ENCODE peak calls at places on chromosomes 6 and 20, in eight cellular contexts. One of them, this sample, is unnamed.
A peak's percentile ranks its signal among the peaks of the same experiment; 100 is the strongest.

GRCh38 chr6:24355422-24355821 is 2.4 kb downstream of the DCDC2 start:
- DNase-seq in germinal center: no peak
- DNase-seq in T-helper 1 cell: no peak
- DNase-seq in body of pancreas: no peak
- DNase-seq in HTR-8/SVneo: no peak
- DNase-seq in amniotic stem cell: no peak
- DNase-seq in Panc1: no peak
- DNase-seq in heart left ventricle: no peak
- DNase-seq in this sample: no peak

GRCh38 chr6:150152891-150153876 is 10.3 kb downstream of the PPP1R14C start:
- DNase-seq in germinal center: no peak
- DNase-seq in T-helper 1 cell: no peak
- DNase-seq in body of pancreas: no peak
- DNase-seq in HTR-8/SVneo: no peak
- DNase-seq in amniotic stem cell: no peak
- DNase-seq in Panc1: no peak
- DNase-seq in heart left ventricle: no peak
- DNase-seq in this sample: no peak

GRCh38 chr6:108564178-108564577 is 3.5 kb downstream of the FOXO3 start:
- DNase-seq in germinal center: no peak
- DNase-seq in T-helper 1 cell: no peak
- DNase-seq in body of pancreas: no peak
- DNase-seq in HTR-8/SVneo: no peak
- DNase-seq in amniotic stem cell: peak; percentile 80
- DNase-seq in Panc1: peak; percentile 82
- DNase-seq in heart left ventricle: no peak
- DNase-seq in this sample: no peak

GRCh38 chr20:208937-209566 is 18.0 kb upstream of the DEFB129 start:
- DNase-seq in germinal center: peak; percentile 8
- DNase-seq in T-helper 1 cell: no peak
- DNase-seq in body of pancreas: no peak
- DNase-seq in HTR-8/SVneo: peak; percentile 53
- DNase-seq in amniotic stem cell: peak; percentile 46
- DNase-seq in Panc1: peak; percentile 55
- DNase-seq in heart left ventricle: no peak
- DNase-seq in this sample: no peak

GRCh38 chr6:117487831-117488230 is 5.4 kb downstream of the DCBLD1 start:
- DNase-seq in germinal center: no peak
- DNase-seq in T-helper 1 cell: no peak
- DNase-seq in body of pancreas: no peak
- DNase-seq in HTR-8/SVneo: no peak
- DNase-seq in amniotic stem cell: no peak
- DNase-seq in Panc1: no peak
- DNase-seq in heart left ventricle: no peak
- DNase-seq in this sample: no peak

GRCh38 chr20:38894091-38894847 is 31.9 kb upstream of the FAM83D start:
- DNase-seq in germinal center: no peak
- DNase-seq in T-helper 1 cell: no peak
- DNase-seq in body of pancreas: peak; percentile 89
- DNase-seq in HTR-8/SVneo: no peak
- DNase-seq in amniotic stem cell: no peak
- DNase-seq in Panc1: no peak
- DNase-seq in heart left ventricle: peak; percentile 39
- DNase-seq in this sample: no peak

GRCh38 chr20:58662142-58662473 is 11.0 kb downstream of the STX16 start:
- DNase-seq in germinal center: no peak
- DNase-seq in T-helper 1 cell: no peak
- DNase-seq in body of pancreas: no peak
- DNase-seq in HTR-8/SVneo: no peak
- DNase-seq in amniotic stem cell: no peak
- DNase-seq in Panc1: no peak
- DNase-seq in heart left ventricle: no peak
- DNase-seq in this sample: no peak

GRCh38 chr6:30769088-30769852 is 24.9 kb upstream of the IER3 start:
- DNase-seq in germinal center: no peak
- DNase-seq in T-helper 1 cell: peak; percentile 24
- DNase-seq in body of pancreas: peak; percentile 71
- DNase-seq in HTR-8/SVneo: peak; percentile 93
- DNase-seq in amniotic stem cell: peak; percentile 86
- DNase-seq in Panc1: peak; percentile 93
- DNase-seq in heart left ventricle: peak; percentile 32
- DNase-seq in this sample: no peak

GRCh38 chr6:89242574-89243330 is 25.6 kb upstream of the GABRR1 start:
- DNase-seq in germinal center: no peak
- DNase-seq in T-helper 1 cell: no peak
- DNase-seq in body of pancreas: no peak
- DNase-seq in HTR-8/SVneo: peak; percentile 56
- DNase-seq in amniotic stem cell: peak; percentile 57
- DNase-seq in Panc1: no peak
- DNase-seq in heart left ventricle: no peak
- DNase-seq in this sample: no peak

GRCh38 chr20:49397525-49397924 is 84.9 kb downstream of the KCNB1 start:
- DNase-seq in germinal center: no peak
- DNase-seq in T-helper 1 cell: no peak
- DNase-seq in body of pancreas: no peak
- DNase-seq in HTR-8/SVneo: peak; percentile 95
- DNase-seq in amniotic stem cell: no peak
- DNase-seq in Panc1: no peak
- DNase-seq in heart left ventricle: no peak
- DNase-seq in this sample: peak; percentile 21

GRCh38 chr20:61521680-61522420 is 269.8 kb downstream of the CDH4 start:
- DNase-seq in germinal center: no peak
- DNase-seq in T-helper 1 cell: no peak
- DNase-seq in body of pancreas: no peak
- DNase-seq in HTR-8/SVneo: no peak
- DNase-seq in amniotic stem cell: no peak
- DNase-seq in Panc1: no peak
- DNase-seq in heart left ventricle: no peak
- DNase-seq in this sample: no peak

GRCh38 chr6:70520575-70520974 is 46.2 kb upstream of the SDHAF4 start:
- DNase-seq in germinal center: peak; percentile 8
- DNase-seq in T-helper 1 cell: no peak
- DNase-seq in body of pancreas: no peak
- DNase-seq in HTR-8/SVneo: peak; percentile 2
- DNase-seq in amniotic stem cell: no peak
- DNase-seq in Panc1: peak; percentile 8
- DNase-seq in heart left ventricle: no peak
- DNase-seq in this sample: no peak

GRCh38 chr20:59222982-59223610 is 59.5 kb downstream of the ZNF831 start:
- DNase-seq in germinal center: no peak
- DNase-seq in T-helper 1 cell: no peak
- DNase-seq in body of pancreas: peak; percentile 34
- DNase-seq in HTR-8/SVneo: peak; percentile 52
- DNase-seq in amniotic stem cell: no peak
- DNase-seq in Panc1: no peak
- DNase-seq in heart left ventricle: no peak
- DNase-seq in this sample: no peak

GRCh38 chr6:68728124-68728523 is 93.0 kb downstream of the ADGRB3 start:
- DNase-seq in germinal center: no peak
- DNase-seq in T-helper 1 cell: no peak
- DNase-seq in body of pancreas: no peak
- DNase-seq in HTR-8/SVneo: no peak
- DNase-seq in amniotic stem cell: no peak
- DNase-seq in Panc1: no peak
- DNase-seq in heart left ventricle: no peak
- DNase-seq in this sample: no peak

GRCh38 chr6:52672422-52673025 is 1.6 kb downstream of the TMEM14A start:
- DNase-seq in germinal center: no peak
- DNase-seq in T-helper 1 cell: no peak
- DNase-seq in body of pancreas: peak; percentile 86
- DNase-seq in HTR-8/SVneo: peak; percentile 17
- DNase-seq in amniotic stem cell: no peak
- DNase-seq in Panc1: no peak
- DNase-seq in heart left ventricle: no peak
- DNase-seq in this sample: no peak

GRCh38 chr6:167428664-167429063 is 103.8 kb downstream of the TTLL2 start:
- DNase-seq in germinal center: no peak
- DNase-seq in T-helper 1 cell: no peak
- DNase-seq in body of pancreas: no peak
- DNase-seq in HTR-8/SVneo: no peak
- DNase-seq in amniotic stem cell: no peak
- DNase-seq in Panc1: no peak
- DNase-seq in heart left ventricle: no peak
- DNase-seq in this sample: no peak

GRCh38 chr6:8170245-8170644 is 67.9 kb upstream of the EEF1E1 start:
- DNase-seq in germinal center: no peak
- DNase-seq in T-helper 1 cell: no peak
- DNase-seq in body of pancreas: no peak
- DNase-seq in HTR-8/SVneo: no peak
- DNase-seq in amniotic stem cell: no peak
- DNase-seq in Panc1: no peak
- DNase-seq in heart left ventricle: no peak
- DNase-seq in this sample: no peak

GRCh38 chr6:39381535-39382140 is 59.1 kb upstream of the KCNK16 start:
- DNase-seq in germinal center: no peak
- DNase-seq in T-helper 1 cell: no peak
- DNase-seq in body of pancreas: no peak
- DNase-seq in HTR-8/SVneo: no peak
- DNase-seq in amniotic stem cell: no peak
- DNase-seq in Panc1: no peak
- DNase-seq in heart left ventricle: no peak
- DNase-seq in this sample: no peak

GRCh38 chr6:83637953-83638352 is 70.9 kb downstream of the SNAP91 start:
- DNase-seq in germinal center: no peak
- DNase-seq in T-helper 1 cell: no peak
- DNase-seq in body of pancreas: no peak
- DNase-seq in HTR-8/SVneo: no peak
- DNase-seq in amniotic stem cell: no peak
- DNase-seq in Panc1: no peak
- DNase-seq in heart left ventricle: no peak
- DNase-seq in this sample: no peak

GRCh38 chr6:12593720-12594540 is 122.6 kb upstream of the PHACTR1 start:
- DNase-seq in germinal center: no peak
- DNase-seq in T-helper 1 cell: no peak
- DNase-seq in body of pancreas: peak; percentile 43
- DNase-seq in HTR-8/SVneo: no peak
- DNase-seq in amniotic stem cell: no peak
- DNase-seq in Panc1: no peak
- DNase-seq in heart left ventricle: no peak
- DNase-seq in this sample: no peak

GRCh38 chr6:46491201-46491788 is at the start of gene RCAN2:
- DNase-seq in germinal center: peak; percentile 65
- DNase-seq in T-helper 1 cell: peak; percentile 9
- DNase-seq in body of pancreas: peak; percentile 74
- DNase-seq in HTR-8/SVneo: peak; percentile 48
- DNase-seq in amniotic stem cell: peak; percentile 58
- DNase-seq in Panc1: no peak
- DNase-seq in heart left ventricle: peak; percentile 82
- DNase-seq in this sample: peak; percentile 65

GRCh38 chr6:130019796-130020105 is 1.4 kb downstream of the L3MBTL3 start:
- DNase-seq in germinal center: peak; percentile 23
- DNase-seq in T-helper 1 cell: no peak
- DNase-seq in body of pancreas: no peak
- DNase-seq in HTR-8/SVneo: no peak
- DNase-seq in amniotic stem cell: no peak
- DNase-seq in Panc1: no peak
- DNase-seq in heart left ventricle: no peak
- DNase-seq in this sample: no peak

GRCh38 chr20:48877299-48877698 is 44.2 kb upstream of the ARFGEF2 start:
- DNase-seq in germinal center: no peak
- DNase-seq in T-helper 1 cell: no peak
- DNase-seq in body of pancreas: no peak
- DNase-seq in HTR-8/SVneo: no peak
- DNase-seq in amniotic stem cell: no peak
- DNase-seq in Panc1: no peak
- DNase-seq in heart left ventricle: no peak
- DNase-seq in this sample: peak; percentile 29

GRCh38 chr6:88748141-88748540 is 215.3 kb downstream of the RNGTT start:
- DNase-seq in germinal center: no peak
- DNase-seq in T-helper 1 cell: no peak
- DNase-seq in body of pancreas: no peak
- DNase-seq in HTR-8/SVneo: no peak
- DNase-seq in amniotic stem cell: no peak
- DNase-seq in Panc1: no peak
- DNase-seq in heart left ventricle: no peak
- DNase-seq in this sample: no peak

GRCh38 chr6:137736048-137736846 is 130.8 kb upstream of the TNFAIP3 start:
- DNase-seq in germinal center: no peak
- DNase-seq in T-helper 1 cell: no peak
- DNase-seq in body of pancreas: no peak
- DNase-seq in HTR-8/SVneo: no peak
- DNase-seq in amniotic stem cell: no peak
- DNase-seq in Panc1: no peak
- DNase-seq in heart left ventricle: no peak
- DNase-seq in this sample: no peak

GRCh38 chr20:20710847-20711315 is 1.6 kb downstream of the RALGAPA2 start:
- DNase-seq in germinal center: no peak
- DNase-seq in T-helper 1 cell: no peak
- DNase-seq in body of pancreas: peak; percentile 77
- DNase-seq in HTR-8/SVneo: no peak
- DNase-seq in amniotic stem cell: no peak
- DNase-seq in Panc1: no peak
- DNase-seq in heart left ventricle: no peak
- DNase-seq in this sample: peak; percentile 75

GRCh38 chr6:45681860-45682488 is 304.2 kb upstream of the SUPT3H start:
- DNase-seq in germinal center: peak; percentile 75
- DNase-seq in T-helper 1 cell: no peak
- DNase-seq in body of pancreas: no peak
- DNase-seq in HTR-8/SVneo: no peak
- DNase-seq in amniotic stem cell: no peak
- DNase-seq in Panc1: no peak
- DNase-seq in heart left ventricle: no peak
- DNase-seq in this sample: no peak

GRCh38 chr6:154218787-154219186 is 137.8 kb downstream of the IPCEF1 start:
- DNase-seq in germinal center: no peak
- DNase-seq in T-helper 1 cell: no peak
- DNase-seq in body of pancreas: no peak
- DNase-seq in HTR-8/SVneo: no peak
- DNase-seq in amniotic stem cell: no peak
- DNase-seq in Panc1: no peak
- DNase-seq in heart left ventricle: no peak
- DNase-seq in this sample: no peak

GRCh38 chr20:17712708-17713107 is 12.9 kb downstream of the BANF2 start:
- DNase-seq in germinal center: no peak
- DNase-seq in T-helper 1 cell: no peak
- DNase-seq in body of pancreas: no peak
- DNase-seq in HTR-8/SVneo: no peak
- DNase-seq in amniotic stem cell: no peak
- DNase-seq in Panc1: no peak
- DNase-seq in heart left ventricle: no peak
- DNase-seq in this sample: no peak

GRCh38 chr6:89217308-89217999 is at the start of gene GABRR1:
- DNase-seq in germinal center: no peak
- DNase-seq in T-helper 1 cell: no peak
- DNase-seq in body of pancreas: no peak
- DNase-seq in HTR-8/SVneo: no peak
- DNase-seq in amniotic stem cell: no peak
- DNase-seq in Panc1: no peak
- DNase-seq in heart left ventricle: no peak
- DNase-seq in this sample: no peak

GRCh38 chr6:117448011-117448410 is 22.3 kb upstream of the ROS1 start:
- DNase-seq in germinal center: no peak
- DNase-seq in T-helper 1 cell: no peak
- DNase-seq in body of pancreas: no peak
- DNase-seq in HTR-8/SVneo: no peak
- DNase-seq in amniotic stem cell: no peak
- DNase-seq in Panc1: no peak
- DNase-seq in heart left ventricle: no peak
- DNase-seq in this sample: no peak

GRCh38 chr6:163688971-163689370 is 274.5 kb downstream of the QKI start:
- DNase-seq in germinal center: no peak
- DNase-seq in T-helper 1 cell: no peak
- DNase-seq in body of pancreas: no peak
- DNase-seq in HTR-8/SVneo: peak; percentile 10
- DNase-seq in amniotic stem cell: no peak
- DNase-seq in Panc1: no peak
- DNase-seq in heart left ventricle: no peak
- DNase-seq in this sample: no peak

GRCh38 chr6:112466378-112467151 is 119.4 kb downstream of the RFPL4B start:
- DNase-seq in germinal center: no peak
- DNase-seq in T-helper 1 cell: no peak
- DNase-seq in body of pancreas: no peak
- DNase-seq in HTR-8/SVneo: no peak
- DNase-seq in amniotic stem cell: no peak
- DNase-seq in Panc1: no peak
- DNase-seq in heart left ventricle: no peak
- DNase-seq in this sample: no peak

GRCh38 chr20:60648556-60648955 is 603.5 kb upstream of the CDH4 start:
- DNase-seq in germinal center: no peak
- DNase-seq in T-helper 1 cell: no peak
- DNase-seq in body of pancreas: no peak
- DNase-seq in HTR-8/SVneo: no peak
- DNase-seq in amniotic stem cell: no peak
- DNase-seq in Panc1: no peak
- DNase-seq in heart left ventricle: no peak
- DNase-seq in this sample: no peak

This sample was measured in colonic mucosa.